ENCODE peak calls at places on chromosome 11, in five cellular contexts. P is H1, U is HepG2, E is K562, A is GM12878. N is an unnamed sample. For H3K4me1, the result is how much of the 10 kb centered on the place peaks cover.

GRCh38 chr11:100932474-100933100 is 197.0 kb downstream of the PGR start:
- DNase-seq in P (no peak), E (peak), U (peak), A (no peak), N (peak)

GRCh38 chr11:62472063-62472884 is 53.4 kb downstream of the SCGB1A1 start:
- DNase-seq in U (peak), P (no peak), E (peak), A (no peak), N (peak)

GRCh38 chr11:101003468-101003867 is 126.1 kb downstream of the PGR start:
- DNase-seq in P (no peak), E (no peak), U (peak), A (no peak), N (peak)

GRCh38 chr11:120040136-120040840 is 97.6 kb downstream of the TRIM29 start:
- DNase-seq in U (no peak), A (no peak), E (no peak), P (peak), N (no peak)

GRCh38 chr11:106644824-106645223 is 373.5 kb downstream of the GUCY1A2 start:
- DNase-seq in U (no peak), A (no peak), P (no peak), E (no peak), N (no peak)

GRCh38 chr11:117248341-117248740 is 15.9 kb downstream of the RNF214 start:
- DNase-seq in A (no peak), U (no peak), E (peak), P (no peak), N (no peak)

GRCh38 chr11:130002352-130002845 is at the start of gene PRDM10:
- DNase-seq in P (peak), A (no peak), E (peak), U (peak), N (peak)

GRCh38 chr11:96008161-96008560 is 84.3 kb upstream of the MTMR2 start:
- DNase-seq in E (no peak), U (no peak), P (no peak), A (no peak), N (no peak)

GRCh38 chr11:75789521-75789920 is 20.9 kb downstream of the DGAT2 start:
- DNase-seq in A (no peak), U (no peak), E (no peak), P (no peak), N (no peak)

GRCh38 chr11:44368886-44369285 is 58.9 kb upstream of the ALX4 start:
- DNase-seq in A (no peak), U (no peak), E (no peak), P (no peak), N (no peak)

GRCh38 chr11:94861306-94861845 is 93.2 kb downstream of the AMOTL1 start:
- DNase-seq in E (no peak), P (no peak), U (no peak), A (no peak), N (no peak)

GRCh38 chr11:10407749-10408472 is 47.2 kb upstream of the AMPD3 start:
- DNase-seq in A (no peak), P (no peak), U (peak), E (no peak), N (no peak)

GRCh38 chr11:46288451-46288850 is 11.0 kb downstream of the CREB3L1 start:
- DNase-seq in U (no peak), E (no peak), A (no peak), P (no peak), N (no peak)

DNA sequence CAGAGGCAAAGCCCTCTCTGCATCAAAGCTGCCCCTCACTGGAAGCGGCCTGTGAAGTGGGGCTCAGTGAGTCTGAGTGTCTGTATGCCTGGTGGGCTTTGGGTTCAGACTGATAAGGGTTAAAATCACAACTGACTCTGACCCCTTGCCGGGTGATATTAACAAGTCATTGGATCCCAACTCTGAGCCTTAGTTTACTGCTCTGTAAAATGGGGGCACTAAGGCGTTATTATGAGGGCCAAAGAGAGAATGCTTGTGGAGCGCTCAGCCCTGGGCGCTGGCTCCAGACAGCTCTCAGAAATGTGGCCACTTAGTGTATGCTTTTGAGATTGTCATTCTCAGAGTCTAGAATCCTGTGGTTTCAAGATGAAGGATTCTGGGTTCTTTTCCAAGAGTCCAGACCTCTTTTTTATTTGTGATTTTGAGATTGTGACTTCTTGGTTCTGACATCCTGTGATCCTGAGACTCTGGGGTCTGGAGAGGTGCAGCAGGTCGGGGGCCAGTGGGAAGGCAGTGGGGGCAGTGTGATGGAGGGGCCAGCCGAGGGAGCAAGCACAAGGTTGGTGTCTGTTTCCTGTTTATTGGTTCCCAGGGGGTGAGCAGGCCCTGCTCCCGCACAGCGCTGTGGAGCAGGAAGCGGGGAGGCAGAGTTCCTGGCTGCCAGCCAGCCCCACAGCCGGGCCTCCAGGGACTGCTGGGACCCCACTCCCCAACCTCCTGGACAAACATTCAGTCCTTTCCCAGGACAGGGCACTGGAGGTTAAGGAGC is 13.4 kb downstream of the ARHGEF17 start:
- DNase-seq in U (no peak), P (no peak), A (no peak), E (no peak), N (no peak)
- H3K4me1 ChIP-seq in U (half or more), P (under half), A (half or more), E (under half), N (under half)

GRCh38 chr11:125568970-125569912 is at the start of gene EI24:
- DNase-seq in E (peak), A (peak), P (peak), U (peak), N (peak)
- TF ChIP-seq POLR2A in E (peak), A (peak), P (peak), U (peak), N (no peak)

GRCh38 chr11:133842053-133842452 is 3.3 kb downstream of the SPATA19 start:
- DNase-seq in P (no peak), E (no peak), U (no peak), A (no peak), N (no peak)

GRCh38 chr11:133844217-133844616 is 1.1 kb downstream of the SPATA19 start:
- DNase-seq in A (no peak), P (no peak), E (no peak), U (no peak), N (no peak)

GRCh38 chr11:133843454-133843987 is 1.8 kb downstream of the SPATA19 start:
- DNase-seq in A (no peak), U (no peak), P (no peak), E (no peak), N (no peak)

GRCh38 chr11:133841279-133842043 is 3.9 kb downstream of the SPATA19 start:
- DNase-seq in E (no peak), P (no peak), A (no peak), U (no peak), N (no peak)

GRCh38 chr11:133842730-133843129 is 2.6 kb downstream of the SPATA19 start:
- DNase-seq in A (no peak), U (no peak), P (no peak), E (no peak), N (no peak)
- TF ChIP-seq YY1 in A (no peak), U (no peak), P (no peak), E (no peak), N (no peak)

GRCh38 chr11:128550967-128551522 is 36.3 kb downstream of the ETS1 start:
- DNase-seq in P (no peak), A (no peak), E (no peak), U (no peak), N (no peak)
- H3K4me1 ChIP-seq in P (under half), A (half or more), E (under half), U (under half), N (under half)

DNA sequence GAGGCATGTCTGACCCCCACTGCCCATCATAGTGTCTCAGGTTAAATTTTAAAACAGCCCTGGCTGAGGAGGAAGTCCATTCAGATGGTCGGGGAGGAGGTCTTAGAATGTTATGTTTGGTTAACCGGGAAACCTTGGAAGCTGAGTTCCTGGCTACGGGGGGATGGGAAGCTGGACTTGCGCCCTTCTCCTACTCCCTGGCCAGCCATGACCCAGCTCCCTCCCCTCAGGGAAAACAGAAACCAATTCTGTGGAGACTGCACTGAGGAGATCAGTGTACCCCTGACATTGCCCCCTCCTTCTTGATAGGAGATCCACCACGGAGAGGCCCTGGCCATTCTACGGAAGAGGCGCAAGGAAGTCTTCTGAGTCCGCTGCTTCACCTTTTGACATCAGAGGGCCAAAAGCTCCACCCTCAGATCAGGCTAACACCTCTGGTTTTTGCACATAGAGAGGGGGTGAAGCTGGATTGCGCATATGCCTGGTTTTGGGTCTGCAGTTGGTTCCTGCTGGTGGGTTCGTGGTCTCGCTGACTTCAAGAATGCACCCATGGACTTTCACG is 2.7 kb upstream of the KRTAP5-9 start:
- DNase-seq in P (no peak), A (no peak), E (no peak), U (no peak), N (no peak)
- TF ChIP-seq POLR2A in P (no peak), A (no peak), E (no peak), U (no peak), N (no peak)

DNA sequence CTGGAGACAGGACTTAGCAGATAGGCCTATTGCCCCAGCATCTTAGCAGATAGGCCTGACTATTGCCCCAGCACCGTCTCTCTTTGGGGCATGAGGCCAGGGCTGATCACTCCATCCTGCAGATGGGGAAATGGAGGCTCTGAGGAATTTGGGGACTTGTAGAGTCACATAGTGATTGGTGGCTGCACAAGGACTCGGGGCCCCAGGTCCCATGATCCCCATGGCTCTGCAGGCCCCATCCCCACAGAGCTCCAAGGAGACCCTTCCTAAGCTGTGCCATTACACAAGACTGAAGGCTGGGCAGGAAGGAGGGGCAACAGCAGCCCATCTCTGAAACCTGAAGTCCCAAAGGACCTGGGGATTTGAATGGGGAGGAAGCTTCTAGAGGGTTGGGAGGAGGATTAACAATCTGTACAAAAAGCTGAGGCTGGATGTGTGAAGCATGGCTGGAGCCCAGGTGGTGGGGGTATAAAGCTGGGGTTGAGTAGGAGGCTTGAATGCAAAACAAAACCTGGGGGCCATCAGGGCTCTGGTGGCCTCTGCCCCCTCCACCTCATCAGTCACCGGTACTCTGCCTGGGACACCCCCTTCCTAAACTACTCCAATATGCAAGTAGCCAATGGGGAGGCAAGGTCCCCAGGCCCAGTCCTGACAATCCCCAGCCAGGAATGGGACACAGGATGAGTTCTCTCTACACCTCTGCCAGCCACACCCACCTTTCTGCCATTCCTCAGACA is 1.5 kb downstream of the ARAP1 start:
- DNase-seq in P (no peak), E (no peak), U (no peak), A (no peak), N (no peak)
- TF ChIP-seq YY1 in P (no peak), E (no peak), U (no peak), A (no peak), N (no peak)

GRCh38 chr11:102116453-102117205 is 6.4 kb downstream of the YAP1 start:
- DNase-seq in U (peak), E (no peak), A (no peak), P (no peak), N (no peak)
- H3K4me1 ChIP-seq in U (half or more), E (under half), A (under half), P (under half), N (half or more)

GRCh38 chr11:115206365-115207022 is 297.7 kb downstream of the CADM1 start:
- DNase-seq in E (no peak), U (no peak), A (no peak), P (no peak), N (no peak)

GRCh38 chr11:115213007-115213406 is 291.2 kb downstream of the CADM1 start:
- DNase-seq in A (no peak), P (no peak), E (no peak), U (no peak), N (no peak)

GRCh38 chr11:115207166-115207591 is 297.0 kb downstream of the CADM1 start:
- DNase-seq in E (no peak), U (peak), P (no peak), A (no peak), N (no peak)

GRCh38 chr11:115207916-115208315 is 296.3 kb downstream of the CADM1 start:
- DNase-seq in E (no peak), A (no peak), U (no peak), P (no peak), N (no peak)

DNA sequence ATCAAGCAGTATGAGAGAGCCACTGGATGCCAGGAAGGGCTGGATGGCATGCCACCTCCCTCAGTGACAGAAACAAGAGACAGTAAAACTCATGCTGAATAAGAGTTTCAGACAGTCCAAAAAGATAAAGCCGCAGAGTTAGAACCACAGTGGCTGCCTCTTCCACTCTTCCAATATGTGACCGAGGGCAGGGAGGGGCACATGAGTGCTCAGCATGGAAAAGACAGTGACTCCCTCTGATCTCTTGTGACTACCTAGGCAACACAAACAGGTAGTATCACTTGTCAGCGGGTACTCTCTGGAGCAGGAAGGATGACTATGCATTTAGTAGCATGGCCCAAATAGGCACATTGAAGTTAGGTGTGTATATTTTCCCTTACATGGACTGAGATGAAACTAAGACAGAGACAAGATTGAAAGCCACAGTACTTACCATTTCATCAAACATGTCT is 295.4 kb downstream of the CADM1 start:
- DNase-seq in A (no peak), U (peak), E (no peak), P (no peak), N (no peak)
- TF ChIP-seq POLR2A in A (no peak), U (no peak), E (no peak), P (no peak), N (no peak)

N was measured in HCT116.